ENCODE peak calls at places on chromosome 7, in five cellular contexts. Q, P, Y, E and O are unnamed samples.

GRCh38 chr7:48180981-48181380 is 9.7 kb downstream of the ABCA13 start:
- DNase-seq in P (no peak), E (no peak), Y (no peak), Q (peak; percentile 63), O (no peak)

GRCh38 chr7:139626817-139627216 is 103.3 kb downstream of the CLEC2L start:
- DNase-seq in E (no peak), Y (no peak), Q (no peak), P (no peak), O (no peak)

GRCh38 chr7:27149817-27150567 is 2.4 kb downstream of the HOXA3 start:
- DNase-seq in Y (no peak), P (no peak), E (no peak), Q (no peak), O (no peak)

GRCh38 chr7:6406121-6406520 is 41.6 kb downstream of the DAGLB start:
- DNase-seq in E (no peak), P (no peak), Y (no peak), Q (no peak), O (no peak)

GRCh38 chr7:110205899-110206298 is 885.0 kb upstream of the LRRN3 start:
- DNase-seq in P (no peak), Y (no peak), E (no peak), Q (no peak), O (no peak)

GRCh38 chr7:95863623-95864022 is 91.3 kb downstream of the DYNC1I1 start:
- DNase-seq in Y (no peak), Q (no peak), P (no peak), E (no peak), O (no peak)

GRCh38 chr7:41198502-41198901 is 504.4 kb downstream of the INHBA start:
- DNase-seq in Q (no peak), E (no peak), P (no peak), Y (no peak), O (no peak)

GRCh38 chr7:83934118-83934734 is 260.4 kb downstream of the SEMA3A start:
- DNase-seq in E (no peak), Y (no peak), P (no peak), Q (peak; percentile 9), O (no peak)

GRCh38 chr7:64887756-64888508 is 15.1 kb upstream of the ZNF273 start:
- DNase-seq in E (no peak), P (peak; percentile 58), Y (peak; percentile 27), Q (no peak), O (no peak)

GRCh38 chr7:91267558-91267955 is 3.3 kb downstream of the FZD1 start:
- DNase-seq in Y (no peak), P (no peak), E (no peak), Q (peak; percentile 75), O (no peak)

GRCh38 chr7:16648551-16648950 is 2.6 kb downstream of the BZW2 start:
- DNase-seq in E (no peak), P (no peak), Y (peak; percentile 23), Q (no peak), O (no peak)

GRCh38 chr7:114048386-114049235 is 129.8 kb upstream of the PPP1R3A start:
- DNase-seq in P (peak; percentile 16), Y (peak; percentile 12), Q (peak; percentile 23), E (no peak), O (peak; percentile 5)

GRCh38 chr7:98737176-98737575 is 120.1 kb downstream of the NPTX2 start:
- DNase-seq in Y (no peak), Q (no peak), P (no peak), E (no peak), O (no peak)

GRCh38 chr7:1513657-1514095 is 9.5 kb upstream of the INTS1 start:
- DNase-seq in Q (no peak), E (no peak), Y (no peak), P (no peak), O (no peak)

GRCh38 chr7:29412912-29413311 is 150.7 kb upstream of the PRR15 start:
- DNase-seq in E (no peak), Q (no peak), Y (peak; percentile 93), P (no peak), O (no peak)

GRCh38 chr7:92158660-92159575 is 20.0 kb downstream of the LRRD1 start:
- DNase-seq in Q (peak; percentile 93), E (no peak), Y (no peak), P (no peak), O (no peak)

GRCh38 chr7:131501930-131502685 is 54.3 kb downstream of the PODXL start:
- DNase-seq in P (no peak), Q (no peak), Y (no peak), E (no peak), O (no peak)

GRCh38 chr7:31373337-31374289 is 33.1 kb upstream of the NEUROD6 start:
- DNase-seq in Q (peak; percentile 34), E (peak; percentile 54), P (peak; percentile 52), Y (peak; percentile 34), O (peak; percentile 76)

GRCh38 chr7:151003572-151003971 is 12.8 kb downstream of the NOS3 start:
- DNase-seq in P (no peak), Q (no peak), E (peak; percentile 62), Y (no peak), O (peak; percentile 40)

GRCh38 chr7:12386237-12386839 is 17.3 kb downstream of the VWDE start:
- DNase-seq in Y (no peak), E (no peak), Q (no peak), P (peak; percentile 46), O (no peak)

GRCh38 chr7:10939911-10940747 is 33.5 kb upstream of the PHF14 start:
- DNase-seq in P (peak; percentile 99), Y (peak; percentile 93), E (peak; percentile 95), Q (peak; percentile 95), O (peak; percentile 96)

GRCh38 chr7:2666588-2667250 is 21.3 kb upstream of the AMZ1 start:
- DNase-seq in E (no peak), Q (no peak), P (no peak), Y (no peak), O (no peak)

GRCh38 chr7:43516581-43517342 is 66.1 kb upstream of the STK17A start:
- DNase-seq in P (no peak), E (no peak), Q (no peak), Y (no peak), O (no peak)

GRCh38 chr7:27419581-27420177 is 177.1 kb downstream of the EVX1 start:
- DNase-seq in E (no peak), Q (peak; percentile 29), Y (no peak), P (no peak), O (no peak)

GRCh38 chr7:42127232-42127622 is 109.8 kb downstream of the GLI3 start:
- DNase-seq in E (no peak), Y (no peak), Q (no peak), P (no peak), O (no peak)

GRCh38 chr7:151711435-151711872 is 165.5 kb downstream of the PRKAG2 start:
- DNase-seq in E (no peak), P (no peak), Q (no peak), Y (no peak), O (no peak)

GRCh38 chr7:92763636-92764423 is 72.5 kb downstream of the CDK6 start:
- DNase-seq in Q (peak; percentile 81), E (peak; percentile 28), P (no peak), Y (peak; percentile 63), O (peak; percentile 92)

GRCh38 chr7:92731327-92732063 is 104.9 kb downstream of the CDK6 start:
- DNase-seq in P (no peak), Y (no peak), E (no peak), Q (peak; percentile 45), O (no peak)

GRCh38 chr7:100053201-100053600 is 3.6 kb downstream of the ZSCAN21 start:
- DNase-seq in P (peak; percentile 62), Q (peak; percentile 86), E (peak; percentile 49), Y (peak; percentile 81), O (peak; percentile 77)

GRCh38 chr7:7433736-7434260 is 101.9 kb downstream of the COL28A1 start:
- DNase-seq in Y (no peak), E (no peak), P (no peak), Q (peak; percentile 11), O (no peak)

GRCh38 chr7:5625938-5626337 is 155.5 kb downstream of the RNF216 start:
- DNase-seq in E (peak; percentile 61), P (peak; percentile 36), Q (peak; percentile 94), Y (no peak), O (peak; percentile 47)

GRCh38 chr7:21605008-21605407 is 62.2 kb downstream of the DNAH11 start:
- DNase-seq in P (no peak), Y (no peak), Q (no peak), E (no peak), O (no peak)
- TF ChIP-seq SMC3 in P (no peak), Y (no peak), Q (no peak), E (no peak), O (no peak)

DNA sequence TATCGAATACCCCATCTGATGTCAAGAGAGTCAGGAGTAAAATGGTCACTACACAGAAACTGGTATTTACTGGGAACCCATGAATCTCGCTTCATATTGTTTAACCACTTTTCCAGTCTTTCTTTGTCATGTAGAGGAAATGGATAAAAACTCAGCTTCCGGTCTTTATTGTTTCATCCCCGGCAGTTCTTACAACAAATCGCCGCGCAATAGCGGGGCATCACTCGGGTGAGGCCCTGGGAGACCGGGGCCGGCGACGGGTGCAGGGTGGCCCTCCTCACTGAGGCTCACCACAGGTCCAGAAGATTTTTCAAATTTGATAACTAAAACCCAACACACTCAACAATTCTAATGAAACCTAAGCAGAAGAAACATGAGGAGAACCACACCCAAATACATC is 35.6 kb upstream of the PTPRN2 start:
- DNase-seq in Y (no peak), E (no peak), Q (no peak), P (no peak), O (no peak)
- TF ChIP-seq SMC3 in Y (no peak), E (no peak), Q (no peak), P (no peak), O (no peak)

GRCh38 chr7:37448637-37449331 is at the start of gene ELMO1:
- DNase-seq in Y (peak; percentile 34), P (peak; percentile 94), E (peak; percentile 23), Q (peak; percentile 6), O (peak; percentile 76)

GRCh38 chr7:37448057-37448636 is 517 bp downstream of the ELMO1 start:
- DNase-seq in Y (no peak), Q (no peak), E (no peak), P (peak; percentile 86), O (no peak)

GRCh38 chr7:37446371-37446770 is 2.3 kb downstream of the ELMO1 start:
- DNase-seq in E (no peak), Q (no peak), P (no peak), Y (no peak), O (no peak)

GRCh38 chr7:37445064-37445723 is 3.5 kb downstream of the ELMO1 start:
- DNase-seq in E (no peak), Q (no peak), Y (no peak), P (no peak), O (no peak)

GRCh38 chr7:37445800-37446199 is 2.9 kb downstream of the ELMO1 start:
- DNase-seq in Y (no peak), E (no peak), Q (no peak), P (no peak), O (no peak)
- TF ChIP-seq SMC3 in Y (no peak), E (no peak), Q (no peak), P (no peak), O (no peak)

GRCh38 chr7:50827281-50827680 is 44.6 kb upstream of the GRB10 start:
- DNase-seq in E (no peak), Q (no peak), Y (no peak), P (no peak), O (no peak)

GRCh38 chr7:50824882-50825281 is 42.2 kb upstream of the GRB10 start:
- DNase-seq in E (no peak), Y (peak; percentile 20), P (no peak), Q (no peak), O (peak; percentile 83)

GRCh38 chr7:50822716-50823115 is 40.0 kb upstream of the GRB10 start:
- DNase-seq in Q (peak; percentile 50), E (no peak), P (no peak), Y (no peak), O (peak; percentile 32)

GRCh38 chr7:50828801-50829200 is 46.1 kb upstream of the GRB10 start:
- DNase-seq in Q (no peak), E (no peak), P (no peak), Y (no peak), O (no peak)

GRCh38 chr7:50826371-50827172 is 43.9 kb upstream of the GRB10 start:
- DNase-seq in P (no peak), E (no peak), Q (peak; percentile 87), Y (peak; percentile 78), O (peak; percentile 47)
- TF ChIP-seq SMC3 in P (no peak), E (no peak), Q (no peak), Y (no peak), O (peak; percentile 42)